ENCODE peak calls at places on chromosomes 13 and 19, in seven cellular contexts. Q, E, U, B, G, M and Z are unnamed samples.

GRCh38 chr13:60369242-60369641 is 27.8 kb upstream of the TDRD3 start:
- DNase-seq in E (no peak), G (no peak), B (no peak), M (no peak), Q (no peak), U (no peak), Z (no peak)

GRCh38 chr19:55390461-55390880 is 4.7 kb downstream of the RPL28 start:
- DNase-seq in G (no peak), U (no peak), E (no peak), M (no peak), Q (no peak), B (no peak), Z (no peak)

GRCh38 chr19:31355330-31356289 is 6.4 kb upstream of the TSHZ3 start:
- DNase-seq in U (no peak), M (no peak), E (no peak), G (no peak), Q (no peak), B (no peak), Z (no peak)

GRCh38 chr19:49129238-49129583 is 9.9 kb downstream of the PPFIA3 start:
- DNase-seq in M (no peak), Q (no peak), G (no peak), B (no peak), U (no peak), E (no peak), Z (no peak)

GRCh38 chr13:33763021-33763420 is 54.9 kb upstream of the RFC3 start:
- DNase-seq in U (no peak), G (peak), E (no peak), M (no peak), B (peak), Q (no peak), Z (no peak)

GRCh38 chr19:56821209-56821608 is 19.3 kb downstream of the PEG3 start:
- DNase-seq in M (no peak), U (no peak), G (no peak), E (no peak), Q (no peak), B (no peak), Z (no peak)

GRCh38 chr19:32234663-32235217 is 110.7 kb upstream of the ZNF507 start:
- DNase-seq in B (no peak), M (no peak), Q (no peak), G (no peak), E (no peak), U (no peak), Z (no peak)

GRCh38 chr13:26344980-26345379 is 91.1 kb downstream of the CDK8 start:
- DNase-seq in B (no peak), M (no peak), Q (no peak), E (no peak), G (no peak), U (no peak), Z (no peak)

GRCh38 chr13:34926513-34926912 is 15.6 kb upstream of the NBEA start:
- DNase-seq in E (no peak), B (peak), M (no peak), U (no peak), Q (no peak), G (peak), Z (no peak)

GRCh38 chr19:48553676-48554384 is 1.9 kb downstream of the SULT2B1 start:
- DNase-seq in U (no peak), Q (peak), M (no peak), B (peak), E (no peak), G (no peak), Z (no peak)

GRCh38 chr19:1938071-1938470 is 2.9 kb upstream of the CSNK1G2 start:
- DNase-seq in G (no peak), U (no peak), E (no peak), B (no peak), Q (no peak), M (no peak), Z (no peak)
- TF ChIP-seq CTCF in G (no peak), U (no peak), E (no peak), B (no peak), Q (no peak), M (no peak), Z (no peak)

GRCh38 chr13:91158015-91158390 is 189.5 kb upstream of the MIR17HG start:
- DNase-seq in G (no peak), B (no peak), M (no peak), Q (no peak), E (no peak), U (no peak), Z (no peak)
- TF ChIP-seq CTCF in G (no peak), B (no peak), M (peak), Q (no peak), E (no peak), U (no peak), Z (no peak)

DNA sequence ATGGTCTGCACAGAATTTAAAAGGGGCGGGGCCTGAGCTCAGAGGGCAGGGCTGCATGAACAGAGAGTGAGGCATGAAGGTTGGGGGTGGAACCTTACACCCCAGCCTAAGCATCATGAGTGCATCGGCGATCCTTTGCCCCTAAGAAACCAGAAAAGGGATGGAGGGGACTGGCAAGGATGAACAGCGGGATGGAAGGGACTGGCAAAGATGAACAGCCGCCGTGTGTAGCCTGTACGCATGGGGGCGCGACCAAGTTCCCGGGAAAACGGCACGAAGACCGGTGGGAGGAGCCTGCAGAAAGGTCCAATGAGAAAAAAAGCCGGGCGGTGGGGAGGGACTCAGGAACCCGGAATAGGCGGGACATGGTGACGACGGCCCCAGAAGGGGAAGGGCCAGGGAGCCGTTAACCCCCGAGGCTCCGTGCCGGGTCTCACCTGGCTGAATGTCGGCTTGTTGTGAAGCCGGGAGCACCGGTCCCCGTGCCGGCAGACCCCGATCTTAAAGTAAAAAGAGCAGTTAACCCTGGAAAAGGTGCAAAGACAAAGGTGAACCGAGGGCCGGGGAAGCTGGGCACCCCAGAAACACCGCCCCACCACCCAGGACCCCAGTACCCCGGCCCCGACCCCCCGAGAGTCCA is 410 bp downstream of the U2AF1L4 start:
- DNase-seq in M (peak), B (peak), Q (peak), E (peak), U (peak), G (peak), Z (peak)
- TF ChIP-seq CTCF in M (peak), B (peak), Q (peak), E (no peak), U (peak), G (peak), Z (peak)

GRCh38 chr19:19531951-19532805 is 3.5 kb downstream of the YJEFN3 start:
- DNase-seq in E (peak), M (peak), B (no peak), U (peak), Q (peak), G (no peak), Z (no peak)

GRCh38 chr19:19528721-19529490 is at the start of gene YJEFN3:
- DNase-seq in B (peak), E (no peak), Q (no peak), U (no peak), G (no peak), M (no peak), Z (no peak)

GRCh38 chr19:19530889-19531288 is 2.2 kb downstream of the YJEFN3 start:
- DNase-seq in B (no peak), U (no peak), E (no peak), M (no peak), Q (no peak), G (no peak), Z (no peak)

GRCh38 chr19:19529783-19530422 is 1.2 kb downstream of the YJEFN3 start:
- DNase-seq in Q (no peak), E (no peak), B (no peak), U (no peak), M (no peak), G (no peak), Z (no peak)

GRCh38 chr19:19530423-19530804 is 1.7 kb downstream of the YJEFN3 start:
- DNase-seq in Q (no peak), M (no peak), E (no peak), B (no peak), G (no peak), U (no peak), Z (no peak)
- TF ChIP-seq CTCF in Q (no peak), M (no peak), E (no peak), B (no peak), G (no peak), U (no peak), Z (no peak)

DNA sequence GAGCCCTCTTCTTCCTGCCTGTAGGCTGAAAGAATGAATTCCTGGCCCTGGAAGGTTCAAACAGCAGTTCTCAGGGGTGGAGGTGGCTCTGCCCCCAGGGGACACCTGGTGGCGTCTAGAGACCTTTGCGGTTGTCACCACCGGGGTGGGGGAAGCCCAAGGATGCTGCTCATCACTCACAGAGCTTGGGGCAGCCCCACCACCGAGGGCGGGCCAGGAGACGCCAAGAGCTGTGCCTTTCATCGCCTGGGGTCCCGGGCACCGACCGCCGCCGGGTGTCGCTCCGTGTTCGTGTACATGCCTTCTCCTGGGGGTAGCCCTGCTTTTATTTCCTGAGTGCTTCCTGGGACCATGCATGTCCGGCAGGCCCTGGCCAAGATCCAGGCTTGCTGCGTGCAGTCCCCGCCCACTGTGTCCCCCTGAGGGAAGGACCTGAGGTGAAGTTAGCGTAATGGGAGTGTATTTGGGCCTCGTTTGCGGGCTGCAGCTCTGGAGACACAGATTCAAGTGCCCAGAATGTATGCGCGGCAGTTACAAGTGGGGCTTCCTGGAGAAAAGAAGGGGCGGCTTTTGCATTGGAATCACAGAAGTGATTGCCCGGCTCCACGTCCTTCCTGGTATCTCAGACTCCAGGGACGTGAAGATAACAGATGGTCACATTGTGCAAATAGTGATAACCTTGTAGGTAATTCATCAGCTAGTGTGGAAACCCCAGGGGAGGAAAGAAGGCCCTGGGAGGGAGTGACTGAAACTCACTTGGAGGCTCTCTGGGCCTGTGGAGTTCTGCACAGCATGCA is 7.8 kb downstream of the DOT1L start:
- DNase-seq in E (peak), B (no peak), G (no peak), U (no peak), Q (peak), M (no peak), Z (no peak)
- TF ChIP-seq CTCF in E (no peak), B (no peak), G (no peak), U (no peak), Q (no peak), M (no peak), Z (no peak)

GRCh38 chr19:5292843-5293606 is 47.6 kb downstream of the PTPRS start:
- DNase-seq in G (no peak), B (peak), Q (peak), U (peak), M (peak), E (peak), Z (no peak)
- TF ChIP-seq CTCF in G (no peak), B (no peak), Q (no peak), U (no peak), M (no peak), E (no peak), Z (no peak)